ENCODE peak calls at places on chromosomes 6 and 20, in six cellular contexts. P, M, R, Q, H and F are unnamed samples.
A peak's percentile ranks its signal among the peaks of the same experiment; 100 is the strongest.

GRCh38 chr6:53888931-53889330 is 94.1 kb downstream of the LRRC1 start:
- DNase-seq in M (no peak), H (no peak), Q (no peak), R (no peak), P (no peak), F (no peak)

GRCh38 chr20:46802696-46803445 is 91.8 kb upstream of the EYA2 start:
- DNase-seq in H (no peak), R (no peak), Q (no peak), M (no peak), P (no peak), F (no peak)

GRCh38 chr20:61230166-61230565 is 21.9 kb upstream of the CDH4 start:
- DNase-seq in Q (no peak), M (no peak), P (no peak), H (no peak), R (no peak), F (no peak)

GRCh38 chr20:400121-400450 is 8.0 kb upstream of the RBCK1 start:
- DNase-seq in R (no peak), Q (no peak), H (no peak), M (no peak), P (no peak), F (no peak)

GRCh38 chr20:44034965-44035635 is 120.4 kb downstream of the TOX2 start:
- DNase-seq in P (no peak), Q (no peak), H (no peak), M (no peak), R (no peak), F (no peak)

GRCh38 chr6:52416629-52417151 is 3.5 kb upstream of the EFHC1 start:
- DNase-seq in R (peak; percentile 49), P (no peak), Q (no peak), M (no peak), H (no peak), F (peak; percentile 16)

GRCh38 chr20:18094191-18094590 is 36.5 kb upstream of the OVOL2 start:
- DNase-seq in H (no peak), P (no peak), Q (no peak), R (no peak), M (no peak), F (no peak)

GRCh38 chr6:30542404-30542725 is 13.9 kb downstream of the GNL1 start:
- DNase-seq in Q (no peak), H (no peak), R (no peak), P (no peak), M (no peak), F (no peak)

GRCh38 chr6:26457407-26457795 is 354 bp upstream of the BTN2A1 start:
- DNase-seq in Q (no peak), R (peak; percentile 36), M (peak; percentile 70), P (peak; percentile 24), H (no peak), F (no peak)

GRCh38 chr6:31871068-31871659 is 7.6 kb downstream of the SLC44A4 start:
- DNase-seq in P (no peak), R (no peak), H (no peak), Q (no peak), M (no peak), F (no peak)

GRCh38 chr6:6591778-6592388 is 3.4 kb downstream of the LY86 start:
- DNase-seq in Q (no peak), P (no peak), H (no peak), R (no peak), M (no peak), F (no peak)

GRCh38 chr20:17625246-17626051 is 55.6 kb downstream of the DSTN start:
- DNase-seq in H (no peak), P (no peak), M (peak; percentile 64), R (no peak), Q (no peak), F (no peak)